ENCODE peak calls at places on chromosomes 2 and 18, in four cellular contexts. One of them, this sample, is unnamed.

GRCh38 chr18:79878741-79879358 is 72.6 kb downstream of the SLC66A2 start:
- DNase-seq in tibial artery: no peak
- DNase-seq in Peyer's patch: no peak
- DNase-seq in cardiac muscle cell: no peak
- DNase-seq in this sample: no peak

GRCh38 chr2:202376460-202377307 is 557 bp downstream of the BMPR2 start:
- DNase-seq in tibial artery: peak; percentile 41
- DNase-seq in Peyer's patch: peak; percentile 43
- DNase-seq in cardiac muscle cell: peak; percentile 54
- DNase-seq in this sample: peak; percentile 71

GRCh38 chr2:84029903-84030559 is 429.0 kb downstream of the SUCLG1 start:
- DNase-seq in tibial artery: no peak
- DNase-seq in Peyer's patch: no peak
- DNase-seq in cardiac muscle cell: no peak
- DNase-seq in this sample: no peak

GRCh38 chr18:9329471-9329870 is 5.1 kb upstream of the TWSG1 start:
- DNase-seq in tibial artery: no peak
- DNase-seq in Peyer's patch: no peak
- DNase-seq in cardiac muscle cell: no peak
- DNase-seq in this sample: no peak

GRCh38 chr2:218960196-218961165 is 1.0 kb downstream of the CDK5R2 start:
- DNase-seq in tibial artery: no peak
- DNase-seq in Peyer's patch: no peak
- DNase-seq in cardiac muscle cell: no peak
- DNase-seq in this sample: no peak

GRCh38 chr2:200300650-200301314 is 5.7 kb upstream of the SPATS2L start:
- DNase-seq in tibial artery: no peak
- DNase-seq in Peyer's patch: no peak
- DNase-seq in cardiac muscle cell: peak; percentile 67
- DNase-seq in this sample: no peak

GRCh38 chr2:232485757-232486557 is 1.7 kb downstream of the ECEL1 start:
- DNase-seq in tibial artery: no peak
- DNase-seq in Peyer's patch: no peak
- DNase-seq in cardiac muscle cell: no peak
- DNase-seq in this sample: peak; percentile 56

GRCh38 chr2:127953128-127953718 is 67.5 kb upstream of the AMMECR1L start:
- DNase-seq in tibial artery: peak; percentile 54
- DNase-seq in Peyer's patch: no peak
- DNase-seq in cardiac muscle cell: peak; percentile 55
- DNase-seq in this sample: peak; percentile 82

GRCh38 chr2:108315408-108316193 is 26.9 kb downstream of the SULT1C2 start:
- DNase-seq in tibial artery: no peak
- DNase-seq in Peyer's patch: no peak
- DNase-seq in cardiac muscle cell: no peak
- DNase-seq in this sample: no peak

GRCh38 chr2:56357655-56358295 is 174.0 kb downstream of the CCDC85A start:
- DNase-seq in tibial artery: no peak
- DNase-seq in Peyer's patch: no peak
- DNase-seq in cardiac muscle cell: no peak
- DNase-seq in this sample: no peak

GRCh38 chr2:101197215-101197745 is 46.1 kb upstream of the TBC1D8 start:
- DNase-seq in tibial artery: no peak
- DNase-seq in Peyer's patch: no peak
- DNase-seq in cardiac muscle cell: peak; percentile 11
- DNase-seq in this sample: no peak

GRCh38 chr2:47056875-47057731 is 98.0 kb downstream of the STPG4 start:
- DNase-seq in tibial artery: peak; percentile 77
- DNase-seq in Peyer's patch: peak; percentile 52
- DNase-seq in cardiac muscle cell: peak; percentile 71
- DNase-seq in this sample: peak; percentile 82

GRCh38 chr2:85175369-85176299 is 42.4 kb downstream of the TCF7L1 start:
- DNase-seq in tibial artery: peak; percentile 46
- DNase-seq in Peyer's patch: no peak
- DNase-seq in cardiac muscle cell: peak; percentile 62
- DNase-seq in this sample: no peak

GRCh38 chr2:72562451-72563153 is 263.2 kb downstream of the EXOC6B start:
- DNase-seq in tibial artery: no peak
- DNase-seq in Peyer's patch: no peak
- DNase-seq in cardiac muscle cell: peak; percentile 58
- DNase-seq in this sample: no peak

GRCh38 chr2:145160855-145161254 is 640.9 kb upstream of the ZEB2 start:
- DNase-seq in tibial artery: no peak
- DNase-seq in Peyer's patch: no peak
- DNase-seq in cardiac muscle cell: no peak
- DNase-seq in this sample: no peak

GRCh38 chr2:190350371-190350770 is 7.0 kb downstream of the INPP1 start:
- DNase-seq in tibial artery: no peak
- DNase-seq in Peyer's patch: no peak
- DNase-seq in cardiac muscle cell: no peak
- DNase-seq in this sample: no peak

GRCh38 chr2:105104208-105104731 is 66.4 kb downstream of the MRPS9 start:
- DNase-seq in tibial artery: no peak
- DNase-seq in Peyer's patch: no peak
- DNase-seq in cardiac muscle cell: peak; percentile 8
- DNase-seq in this sample: no peak

GRCh38 chr2:234099266-234099665 is 48.8 kb downstream of the SPP2 start:
- DNase-seq in tibial artery: no peak
- DNase-seq in Peyer's patch: no peak
- DNase-seq in cardiac muscle cell: no peak
- DNase-seq in this sample: no peak

GRCh38 chr2:224442092-224442999 is 40.4 kb upstream of the FAM124B start:
- DNase-seq in tibial artery: no peak
- DNase-seq in Peyer's patch: no peak
- DNase-seq in cardiac muscle cell: peak; percentile 48
- DNase-seq in this sample: peak; percentile 32

GRCh38 chr2:180707867-180708205 is 272.6 kb upstream of the UBE2E3 start:
- DNase-seq in tibial artery: peak; percentile 25
- DNase-seq in Peyer's patch: no peak
- DNase-seq in cardiac muscle cell: peak; percentile 91
- DNase-seq in this sample: no peak

GRCh38 chr2:176140520-176141317 is 10.6 kb upstream of the HOXD4 start:
- DNase-seq in tibial artery: peak; percentile 51
- DNase-seq in Peyer's patch: no peak
- DNase-seq in cardiac muscle cell: peak; percentile 78
- DNase-seq in this sample: peak; percentile 74

GRCh38 chr2:71068218-71069035 is at the start of gene NAGK:
- DNase-seq in tibial artery: peak; percentile 94
- DNase-seq in Peyer's patch: peak; percentile 94
- DNase-seq in cardiac muscle cell: peak; percentile 98
- DNase-seq in this sample: peak; percentile 99

GRCh38 chr2:135916232-135916631 is 40.0 kb upstream of the MCM6 start:
- DNase-seq in tibial artery: no peak
- DNase-seq in Peyer's patch: no peak
- DNase-seq in cardiac muscle cell: peak; percentile 59
- DNase-seq in this sample: no peak

GRCh38 chr2:70143314-70144150 is 47.3 kb downstream of the C2orf42 start:
- DNase-seq in tibial artery: peak; percentile 62
- DNase-seq in Peyer's patch: peak; percentile 46
- DNase-seq in cardiac muscle cell: peak; percentile 56
- DNase-seq in this sample: peak; percentile 63

GRCh38 chr18:42839408-42839807 is 276.1 kb downstream of the RIT2 start:
- DNase-seq in tibial artery: no peak
- DNase-seq in Peyer's patch: no peak
- DNase-seq in cardiac muscle cell: peak; percentile 24
- DNase-seq in this sample: no peak

GRCh38 chr2:121539722-121540469 is 9.2 kb downstream of the RNU4ATAC start:
- DNase-seq in tibial artery: no peak
- DNase-seq in Peyer's patch: no peak
- DNase-seq in cardiac muscle cell: no peak
- DNase-seq in this sample: no peak
- H3K4me3 ChIP-seq in tibial artery: no peak overlapping the region
- H3K4me3 ChIP-seq in Peyer's patch: no peak overlapping the region
- H3K4me3 ChIP-seq in cardiac muscle cell: no peak overlapping the region
- H3K4me3 ChIP-seq in this sample: no peak overlapping the region

DNA sequence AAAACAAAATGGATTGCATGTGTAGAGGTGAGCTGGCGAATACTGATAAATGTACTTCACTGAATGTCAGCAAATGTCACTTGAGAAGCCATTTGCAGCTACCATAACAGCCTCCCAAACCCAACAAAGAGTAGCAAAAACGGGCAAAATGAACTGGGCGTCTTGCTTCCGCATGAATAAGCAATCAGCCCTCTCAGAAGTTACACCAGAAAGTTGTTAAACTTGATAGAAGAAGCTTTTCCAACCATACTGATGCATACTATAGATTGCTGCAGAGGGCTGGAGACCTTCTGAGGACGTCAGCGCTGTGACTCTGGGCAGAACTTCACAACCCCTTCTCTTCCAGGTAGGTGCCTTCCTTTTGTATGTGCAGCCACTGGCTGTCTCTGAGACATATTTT is 18.7 kb upstream of the SIX3 start:
- DNase-seq in tibial artery: no peak
- DNase-seq in Peyer's patch: no peak
- DNase-seq in cardiac muscle cell: no peak
- DNase-seq in this sample: no peak
- H3K27me3 ChIP-seq in tibial artery: peaks cover 84% of the 10 kb centered on the region
- H3K27me3 ChIP-seq in Peyer's patch: no peaks in the 10 kb centered on the region
- H3K27me3 ChIP-seq in cardiac muscle cell: peaks cover 98% of the 10 kb centered on the region
- H3K27me3 ChIP-seq in this sample: peaks cover 91% of the 10 kb centered on the region

GRCh38 chr2:68122680-68122964 is 35.1 kb upstream of the PNO1 start:
- DNase-seq in tibial artery: no peak
- DNase-seq in Peyer's patch: no peak
- DNase-seq in cardiac muscle cell: no peak
- DNase-seq in this sample: no peak
- H3K4me3 ChIP-seq in tibial artery: no peak overlapping the region
- H3K4me3 ChIP-seq in Peyer's patch: no peak overlapping the region
- H3K4me3 ChIP-seq in cardiac muscle cell: no peak overlapping the region
- H3K4me3 ChIP-seq in this sample: no peak overlapping the region

GRCh38 chr18:25284278-25284677 is 67.7 kb downstream of the ZNF521 start:
- DNase-seq in tibial artery: no peak
- DNase-seq in Peyer's patch: no peak
- DNase-seq in cardiac muscle cell: no peak
- DNase-seq in this sample: no peak
- H3K27me3 ChIP-seq in tibial artery: no peaks in the 10 kb centered on the region
- H3K27me3 ChIP-seq in Peyer's patch: no peaks in the 10 kb centered on the region
- H3K27me3 ChIP-seq in cardiac muscle cell: no peaks in the 10 kb centered on the region
- H3K27me3 ChIP-seq in this sample: no peaks in the 10 kb centered on the region

GRCh38 chr2:207227062-207227748 is 61.5 kb upstream of the KLF7 start:
- DNase-seq in tibial artery: no peak
- DNase-seq in Peyer's patch: no peak
- DNase-seq in cardiac muscle cell: peak; percentile 73
- DNase-seq in this sample: peak; percentile 52
- H3K4me3 ChIP-seq in tibial artery: peak overlapping the region; percentile 34
- H3K4me3 ChIP-seq in Peyer's patch: no peak overlapping the region
- H3K4me3 ChIP-seq in cardiac muscle cell: no peak overlapping the region
- H3K4me3 ChIP-seq in this sample: peak overlapping the region; percentile 22

GRCh38 chr2:41618754-41619153 is 429.1 kb upstream of the PKDCC start:
- DNase-seq in tibial artery: no peak
- DNase-seq in Peyer's patch: no peak
- DNase-seq in cardiac muscle cell: no peak
- DNase-seq in this sample: no peak
- H3K27me3 ChIP-seq in tibial artery: no peaks in the 10 kb centered on the region
- H3K27me3 ChIP-seq in Peyer's patch: no peaks in the 10 kb centered on the region
- H3K27me3 ChIP-seq in cardiac muscle cell: no peaks in the 10 kb centered on the region
- H3K27me3 ChIP-seq in this sample: no peaks in the 10 kb centered on the region

This sample was measured in heart left ventricle.